ENCODE peak calls at places on chromosomes 6 and 20, in nine cellular contexts. G is body of pancreas, E is H1, S is GM20000, X is endothelial cell, P is type B pancreatic cell, T is progenitor cell of endocrine pancreas, D is transverse colon, W is heart right ventricle. U is an unnamed sample.

GRCh38 chr6:44980841-44981240 is 347.3 kb upstream of the RUNX2 start:
- DNase-seq in T (no peak), S (no peak), D (no peak), P (no peak), X (no peak), W (no peak), G (no peak), E (no peak), U (no peak)

GRCh38 chr6:45115696-45116095 is 212.4 kb upstream of the RUNX2 start:
- DNase-seq in G (no peak), E (no peak), S (no peak), T (no peak), X (no peak), W (no peak), D (no peak), P (no peak), U (no peak)

GRCh38 chr6:6690144-6690483 is 101.6 kb downstream of the LY86 start:
- DNase-seq in T (no peak), P (no peak), W (no peak), E (no peak), X (no peak), G (no peak), S (no peak), D (no peak), U (no peak)

GRCh38 chr6:124436803-124437202 is 525.4 kb upstream of the RNF217 start:
- DNase-seq in S (no peak), T (no peak), W (no peak), D (no peak), X (no peak), P (no peak), E (no peak), G (no peak), U (no peak)

GRCh38 chr6:160297310-160297709 is 38.7 kb upstream of the SLC22A2 start:
- DNase-seq in P (no peak), X (no peak), D (peak), T (no peak), E (peak), W (no peak), S (no peak), G (no peak), U (no peak)

GRCh38 chr20:34364013-34364382 is 925 bp downstream of the ITCH start:
- DNase-seq in E (no peak), W (peak), T (no peak), P (no peak), S (no peak), X (no peak), D (no peak), G (no peak), U (no peak)

GRCh38 chr6:53718597-53719460 is 53.3 kb upstream of the KLHL31 start:
- DNase-seq in E (no peak), S (peak), D (peak), W (peak), P (no peak), G (peak), T (no peak), X (peak), U (no peak)

GRCh38 chr6:160358225-160359119 is 10.3 kb downstream of the SLC22A3 start:
- DNase-seq in X (no peak), S (no peak), W (no peak), E (no peak), T (no peak), G (no peak), P (no peak), D (no peak), U (no peak)

GRCh38 chr20:22232473-22232872 is 351.9 kb downstream of the FOXA2 start:
- DNase-seq in X (no peak), W (no peak), T (no peak), S (no peak), G (no peak), P (no peak), E (no peak), D (no peak), U (no peak)

GRCh38 chr6:27078734-27079357 is 168.7 kb upstream of the PRSS16 start:
- DNase-seq in W (peak), E (peak), T (no peak), D (peak), G (peak), P (no peak), X (peak), S (peak), U (no peak)

GRCh38 chr6:9412951-9413559 is 977.7 kb upstream of the SLC35B3 start:
- DNase-seq in S (peak), X (peak), W (peak), P (no peak), T (no peak), E (no peak), G (peak), D (peak), U (no peak)

GRCh38 chr6:154001494-154002285 is 37.4 kb upstream of the OPRM1 start:
- DNase-seq in G (no peak), T (no peak), X (no peak), W (no peak), D (no peak), E (no peak), S (no peak), P (no peak), U (no peak)

GRCh38 chr6:75691012-75691411 is 58.0 kb upstream of the MYO6 start:
- DNase-seq in D (no peak), G (no peak), W (no peak), E (no peak), P (no peak), X (no peak), S (no peak), T (no peak), U (no peak)

GRCh38 chr6:75689576-75689975 is 59.5 kb upstream of the MYO6 start:
- DNase-seq in D (no peak), E (no peak), T (no peak), S (no peak), W (no peak), X (no peak), P (no peak), G (no peak), U (no peak)

GRCh38 chr6:75694406-75694805 is 54.6 kb upstream of the MYO6 start:
- DNase-seq in X (no peak), T (no peak), D (no peak), E (no peak), S (no peak), G (no peak), W (no peak), P (no peak), U (no peak)

GRCh38 chr6:75693534-75693933 is 55.5 kb upstream of the MYO6 start:
- DNase-seq in E (no peak), W (no peak), P (no peak), G (no peak), D (no peak), S (no peak), X (no peak), T (no peak), U (no peak)
- TF ChIP-seq CTCF in E (no peak), W (no peak), P (peak), G (peak), D (no peak), S (no peak), X (peak), T (peak), U (no peak)

DNA sequence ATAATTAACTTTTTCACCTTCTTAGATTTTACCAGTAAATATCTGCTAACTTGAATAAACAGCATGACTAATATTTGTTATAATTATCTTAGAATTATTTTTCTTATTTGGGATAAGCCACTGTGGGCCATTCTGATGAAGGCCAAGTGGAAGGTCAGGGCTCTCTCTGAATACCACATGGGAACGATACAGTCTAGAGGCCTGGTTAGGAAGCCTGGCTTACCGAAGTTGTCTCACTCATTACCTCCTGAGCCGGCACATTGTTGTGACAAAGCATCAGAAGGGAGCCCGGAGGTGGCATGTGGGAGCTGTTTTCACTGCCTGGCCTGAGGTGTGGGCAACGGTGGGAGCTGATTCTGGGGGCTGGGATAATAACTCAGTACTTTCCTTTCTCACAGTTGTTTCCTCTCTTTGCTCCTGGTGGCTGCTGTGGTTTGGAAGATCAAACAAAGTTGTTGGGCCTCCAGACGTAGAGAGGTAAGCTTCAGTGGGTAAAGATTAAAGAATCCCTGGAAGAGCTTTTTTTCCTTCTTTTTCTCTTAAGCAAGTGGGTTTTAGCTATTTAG is 29.2 kb downstream of the GFRA4 start:
- DNase-seq in X (no peak), G (no peak), D (no peak), S (no peak), E (no peak), W (no peak), P (no peak), T (no peak), U (no peak)
- TF ChIP-seq CTCF in X (no peak), G (no peak), D (no peak), S (no peak), E (no peak), W (no peak), P (no peak), T (no peak), U (no peak)

DNA sequence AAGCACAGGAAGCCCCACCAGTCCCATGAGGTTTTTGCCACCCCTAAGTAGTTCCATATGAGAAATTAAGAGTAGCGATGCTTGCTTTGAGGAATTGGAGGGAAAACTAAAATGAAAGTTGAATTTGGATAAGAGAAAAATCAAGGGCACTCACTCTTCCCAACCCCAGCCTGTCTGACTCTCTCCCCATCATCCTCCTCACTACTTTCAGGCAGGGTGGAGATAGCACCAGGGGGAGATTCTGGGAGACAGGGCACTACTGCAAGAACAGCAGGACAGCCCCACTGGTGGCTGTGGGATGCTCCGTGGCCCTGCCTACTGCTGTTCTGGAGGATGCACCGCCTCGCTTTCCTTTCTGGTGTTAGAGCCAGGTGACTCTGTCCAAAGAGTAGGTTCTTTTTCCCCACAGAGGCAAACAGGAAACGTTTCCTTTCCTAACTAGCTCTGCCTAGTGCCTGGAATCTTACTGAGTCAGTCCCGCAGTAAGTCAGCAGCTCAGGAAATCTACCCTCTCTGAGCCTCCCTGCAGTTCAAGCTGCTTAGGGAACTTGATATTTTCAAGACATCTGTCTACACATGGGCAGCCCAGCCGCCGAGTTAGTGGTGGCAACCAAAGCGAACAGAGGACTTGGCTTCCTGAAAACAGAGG is 11.2 kb downstream of the HLA-E start:
- DNase-seq in T (no peak), E (no peak), W (peak), G (no peak), S (no peak), D (no peak), X (no peak), P (no peak), U (no peak)
- TF ChIP-seq CTCF in T (no peak), E (no peak), W (no peak), G (no peak), S (no peak), D (no peak), X (no peak), P (no peak), U (no peak)

DNA sequence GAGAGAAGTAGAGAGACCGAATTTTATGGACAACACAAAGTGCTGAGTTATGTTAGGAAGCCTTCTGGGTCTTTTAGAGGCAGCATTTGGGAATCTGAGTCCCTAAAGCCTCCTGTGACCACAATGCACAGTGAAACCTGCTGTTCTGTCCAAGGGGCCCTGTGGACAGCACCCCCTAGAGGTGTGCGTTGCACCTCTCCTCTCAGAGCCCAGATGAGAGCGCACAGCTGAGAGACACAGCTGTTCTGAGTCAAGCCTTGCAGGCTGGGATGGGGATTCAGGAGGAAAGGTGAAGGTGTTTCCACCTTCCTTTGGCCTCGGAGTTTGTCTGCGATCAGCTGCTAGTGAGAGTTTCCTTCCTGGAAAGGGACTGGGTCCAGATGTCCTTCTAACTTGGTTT is 13.0 kb downstream of the PCK1 start:
- DNase-seq in X (no peak), S (no peak), W (no peak), G (no peak), D (no peak), T (no peak), P (no peak), E (no peak), U (no peak)
- TF ChIP-seq CTCF in X (peak), S (no peak), W (no peak), G (no peak), D (no peak), T (peak), P (peak), E (peak), U (peak)

GRCh38 chr6:166707045-166707444 is 80.0 kb upstream of the RPS6KA2 start:
- DNase-seq in G (peak), E (peak), S (peak), X (peak), W (no peak), D (peak), T (peak), P (no peak), U (no peak)
- TF ChIP-seq CTCF in G (peak), E (peak), S (peak), X (no peak), W (peak), D (no peak), T (peak), P (peak), U (no peak)

DNA sequence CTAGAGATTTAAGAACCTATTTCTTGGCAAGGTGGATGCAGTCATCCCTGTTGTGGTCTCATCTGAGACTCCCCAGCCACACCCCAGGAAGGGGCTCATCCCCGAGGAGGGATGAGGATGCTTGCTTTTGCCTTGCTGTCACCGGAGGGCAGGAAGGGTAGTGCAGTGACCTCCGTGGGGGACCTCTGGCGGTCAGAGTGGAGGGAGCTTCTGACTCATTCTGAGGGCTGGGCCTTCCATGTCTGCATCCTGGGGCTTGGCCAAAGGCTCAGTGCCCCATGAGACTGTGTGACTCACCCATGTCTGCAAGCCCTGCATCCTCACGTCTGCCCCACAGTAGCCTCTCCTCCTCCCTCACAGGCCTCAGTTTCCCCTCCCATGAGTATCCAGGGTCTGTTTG is 38.7 kb downstream of the UQCC2 start:
- DNase-seq in E (no peak), D (no peak), G (no peak), T (no peak), X (no peak), S (peak), W (peak), P (no peak), U (no peak)
- TF ChIP-seq CTCF in E (no peak), D (peak), G (no peak), T (no peak), X (no peak), S (no peak), W (peak), P (peak), U (no peak)

DNA sequence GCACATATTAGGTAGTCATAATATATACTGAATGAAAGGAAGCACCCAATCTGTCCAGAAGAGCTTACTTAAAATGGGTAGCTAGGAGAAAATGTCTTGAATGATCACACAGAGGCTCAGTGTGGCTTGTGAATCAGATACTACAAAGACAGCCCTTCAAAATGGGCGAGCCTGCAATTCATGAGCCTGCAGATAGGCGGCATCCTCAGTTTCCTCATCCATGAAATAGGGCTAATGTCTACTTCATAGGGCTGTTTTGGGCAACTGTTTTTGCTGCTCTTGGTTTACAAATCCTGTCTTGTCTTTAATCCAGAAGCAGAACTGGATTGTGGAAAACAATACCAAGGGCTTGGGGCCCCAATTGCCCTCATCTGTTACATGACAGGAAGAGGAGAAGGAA is 129.3 kb upstream of the KCNK16 start:
- DNase-seq in G (no peak), D (no peak), E (peak), P (no peak), W (no peak), T (no peak), S (peak), X (no peak), U (no peak)
- TF ChIP-seq CTCF in G (no peak), D (peak), E (peak), P (peak), W (no peak), T (peak), S (peak), X (peak), U (peak)